ENCODE peak calls at places on chromosomes 12 and 14, in four cellular contexts. R is thoracic aorta, O is mammary epithelial cell, F is kidney. N is an unnamed sample.

GRCh38 chr12:113142173-113142885 is 6.8 kb upstream of the RASAL1 start:
- DNase-seq in R (no peak), O (no peak), F (peak), N (no peak)

GRCh38 chr12:49902399-49903350 is 1.0 kb downstream of the FAIM2 start:
- DNase-seq in O (no peak), R (no peak), F (peak), N (no peak)

GRCh38 chr12:54030889-54031860 is 1.7 kb upstream of the HOXC5 start:
- DNase-seq in R (no peak), O (no peak), F (peak), N (no peak)

GRCh38 chr14:63926641-63927040 is 73.8 kb downstream of the SYNE2 start:
- DNase-seq in R (no peak), F (no peak), O (no peak), N (no peak)

GRCh38 chr12:30417697-30418231 is 277.9 kb downstream of the IPO8 start:
- DNase-seq in R (no peak), O (peak), F (no peak), N (peak)

GRCh38 chr12:121791671-121792496 is 1.6 kb downstream of the RHOF start:
- DNase-seq in F (peak), R (no peak), O (no peak), N (peak)

GRCh38 chr12:38904932-38905479 is 385 bp downstream of the CPNE8 start:
- DNase-seq in O (peak), F (peak), R (peak), N (peak)

GRCh38 chr14:106129274-106129673 is 602.9 kb downstream of the TMEM121 start:
- DNase-seq in R (no peak), O (no peak), F (no peak), N (no peak)

GRCh38 chr14:78448483-78449094 is 278.4 kb downstream of the NRXN3 start:
- DNase-seq in F (no peak), O (peak), R (no peak), N (peak)

GRCh38 chr12:21818627-21819026 is 44.1 kb upstream of the KCNJ8 start:
- DNase-seq in F (no peak), O (peak), R (no peak), N (no peak)

DNA sequence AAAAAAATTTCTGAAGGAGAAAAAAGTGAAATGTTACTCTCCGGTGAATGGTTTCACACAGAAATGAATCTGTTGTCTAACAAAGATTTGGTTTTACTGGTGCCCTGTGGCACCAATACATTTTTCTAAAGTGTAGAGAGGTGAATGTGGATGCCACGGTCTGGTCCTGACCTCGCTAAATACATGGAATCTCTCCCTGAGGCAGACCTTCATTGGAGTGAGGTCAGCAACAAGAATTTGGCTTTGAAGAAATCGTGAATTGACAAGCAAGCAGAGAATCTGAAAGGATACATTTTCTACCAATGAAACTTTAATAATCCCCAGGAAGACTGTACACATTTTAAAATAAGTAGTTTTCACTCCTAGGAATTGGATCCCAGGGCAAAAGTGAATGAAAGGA is 81.2 kb upstream of the OTOGL start:
- DNase-seq in R (no peak), O (no peak), F (no peak), N (no peak)
- H3K27ac ChIP-seq in R (peak), O (no peak), F (no peak), N (no peak)

GRCh38 chr12:5650804-5651461 is 219.0 kb downstream of the NTF3 start:
- DNase-seq in O (no peak), F (no peak), R (no peak), N (no peak)

GRCh38 chr12:5654019-5654418 is 222.1 kb downstream of the NTF3 start:
- DNase-seq in F (no peak), O (no peak), R (no peak), N (no peak)

DNA sequence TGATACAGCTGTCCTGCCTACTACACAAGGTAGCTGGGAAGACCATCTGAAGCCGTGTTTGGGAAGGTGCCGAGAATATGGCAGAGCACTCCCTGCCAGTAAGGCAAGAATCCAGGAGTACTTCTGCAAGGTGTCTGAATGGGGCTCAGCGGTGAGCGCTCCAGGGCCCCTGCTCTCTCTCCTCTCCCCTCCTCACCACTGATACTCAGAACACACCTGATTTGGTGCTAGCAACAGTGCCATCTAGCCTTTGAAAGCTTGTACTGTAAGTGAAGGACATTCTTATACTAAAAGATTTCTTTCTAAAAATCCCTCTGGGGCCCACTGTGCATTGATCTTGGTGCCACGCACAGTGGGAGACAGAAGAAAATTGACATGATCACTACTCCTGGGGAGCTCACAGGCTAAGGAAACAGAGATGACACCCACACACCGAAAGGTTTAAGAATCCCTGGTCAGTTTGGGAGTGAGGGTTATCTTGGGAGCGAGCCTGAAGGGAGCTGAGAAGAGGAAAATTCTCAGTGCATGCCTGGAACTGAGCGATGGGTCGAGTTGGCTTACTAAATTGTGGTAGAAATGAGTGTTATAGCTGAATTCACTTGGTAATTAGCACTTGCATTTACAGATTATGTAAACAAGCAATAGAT is 216.9 kb downstream of the NTF3 start:
- DNase-seq in F (no peak), R (no peak), O (no peak), N (peak)
- TF ChIP-seq CTCF in F (peak), R (peak), O (peak), N (peak)

DNA sequence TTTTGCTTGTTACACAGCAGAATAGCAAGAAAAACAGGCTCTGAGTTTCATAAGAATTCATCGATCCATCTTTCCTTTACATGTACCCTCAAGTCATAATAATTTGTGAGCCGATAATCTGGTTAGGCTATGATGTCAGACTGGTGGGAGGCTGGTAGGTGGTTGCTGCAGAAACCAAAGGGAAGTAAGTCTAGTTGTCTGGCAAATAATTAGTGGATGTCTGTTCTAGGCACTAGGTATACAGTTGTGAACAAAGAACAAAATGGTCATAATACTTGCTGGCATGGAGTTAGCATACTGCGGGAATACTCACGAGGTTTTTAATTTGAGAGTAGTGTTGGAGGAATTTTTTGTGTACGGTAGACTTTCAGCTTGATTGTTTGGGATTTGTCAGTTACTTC is 8.8 kb downstream of the SUSD6 start:
- DNase-seq in O (peak), F (no peak), R (no peak), N (no peak)
- H3K27ac ChIP-seq in O (peak), F (no peak), R (no peak), N (no peak)

DNA sequence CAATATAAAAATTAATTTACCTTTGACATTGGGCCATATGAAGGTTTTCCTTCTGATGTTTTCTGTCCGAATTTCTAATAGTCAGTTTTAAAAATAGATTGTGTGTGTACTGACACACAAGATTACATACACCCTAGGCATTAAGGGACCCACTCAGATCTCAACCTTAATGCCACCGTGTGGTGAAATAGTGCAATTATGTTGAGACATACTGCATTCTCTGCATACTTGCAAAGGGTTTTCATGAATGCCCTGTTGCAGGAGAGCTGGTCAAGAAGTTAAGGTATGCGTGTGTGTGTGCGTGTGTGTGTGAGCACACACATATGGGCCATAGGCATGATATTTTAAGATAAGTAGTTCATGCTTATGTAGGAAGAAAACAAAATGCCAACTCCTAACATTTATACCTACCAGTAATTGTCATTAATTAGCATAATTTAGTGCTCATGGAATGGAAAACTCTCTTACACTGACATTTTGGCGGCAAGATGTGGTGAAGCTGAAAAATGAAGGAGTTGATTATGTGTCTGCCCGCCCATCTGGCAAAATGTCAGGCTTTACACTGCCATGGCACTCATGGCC is 58.8 kb downstream of the PIK3C2G start:
- DNase-seq in R (no peak), F (no peak), O (peak), N (peak)
- TF ChIP-seq CTCF in R (no peak), F (peak), O (peak), N (peak)

GRCh38 chr14:99986416-99986815 is 78.8 kb upstream of the EVL start:
- DNase-seq in O (no peak), R (no peak), F (no peak), N (no peak)

GRCh38 chr14:99981806-99982205 is 83.4 kb upstream of the EVL start:
- DNase-seq in F (no peak), O (no peak), R (no peak), N (no peak)

GRCh38 chr14:99983251-99984012 is 81.8 kb upstream of the EVL start:
- DNase-seq in F (no peak), R (no peak), O (no peak), N (no peak)

GRCh38 chr14:99980299-99980698 is 84.9 kb upstream of the EVL start:
- DNase-seq in R (no peak), O (no peak), F (no peak), N (no peak)

DNA sequence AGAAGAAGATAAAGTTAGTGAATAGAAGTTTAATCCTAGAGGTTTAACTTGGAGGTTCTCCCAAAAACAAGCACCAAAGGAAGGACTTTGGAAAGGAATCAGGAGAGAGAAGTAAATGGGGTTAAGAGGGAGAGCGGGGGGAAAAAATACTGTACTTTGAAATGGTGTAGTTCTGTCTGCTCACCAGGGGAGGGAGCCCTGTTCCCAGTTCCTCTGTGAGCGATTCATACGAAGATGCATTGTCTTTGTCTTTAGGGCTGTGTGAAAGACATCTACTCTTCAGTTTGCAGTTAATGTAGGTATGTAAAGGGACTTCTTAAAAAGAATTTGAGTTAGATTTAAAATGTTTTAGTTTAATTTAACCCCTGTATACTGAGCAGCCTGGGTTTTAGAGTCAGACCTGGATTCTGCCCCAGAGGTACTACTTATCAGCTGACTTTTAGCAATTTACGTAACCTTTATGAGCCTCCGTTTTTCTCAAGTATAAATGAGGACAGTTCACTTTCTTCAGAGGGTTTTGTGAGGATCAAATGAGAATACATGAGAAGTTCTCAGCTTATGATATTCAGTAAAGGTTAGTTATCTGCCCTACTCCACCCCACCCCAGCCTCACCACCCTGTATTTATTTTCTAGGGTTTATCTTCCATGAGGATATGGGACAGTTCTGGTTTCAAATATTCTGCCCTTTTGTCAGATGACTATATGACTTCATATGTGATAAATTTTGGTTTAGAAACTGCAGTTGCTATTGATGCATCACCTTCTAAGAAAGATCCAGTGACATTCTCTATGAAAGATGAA is 82.6 kb upstream of the EVL start:
- DNase-seq in O (peak), F (no peak), R (no peak), N (peak)
- H3K27ac ChIP-seq in O (no peak), F (no peak), R (no peak), N (no peak)

DNA sequence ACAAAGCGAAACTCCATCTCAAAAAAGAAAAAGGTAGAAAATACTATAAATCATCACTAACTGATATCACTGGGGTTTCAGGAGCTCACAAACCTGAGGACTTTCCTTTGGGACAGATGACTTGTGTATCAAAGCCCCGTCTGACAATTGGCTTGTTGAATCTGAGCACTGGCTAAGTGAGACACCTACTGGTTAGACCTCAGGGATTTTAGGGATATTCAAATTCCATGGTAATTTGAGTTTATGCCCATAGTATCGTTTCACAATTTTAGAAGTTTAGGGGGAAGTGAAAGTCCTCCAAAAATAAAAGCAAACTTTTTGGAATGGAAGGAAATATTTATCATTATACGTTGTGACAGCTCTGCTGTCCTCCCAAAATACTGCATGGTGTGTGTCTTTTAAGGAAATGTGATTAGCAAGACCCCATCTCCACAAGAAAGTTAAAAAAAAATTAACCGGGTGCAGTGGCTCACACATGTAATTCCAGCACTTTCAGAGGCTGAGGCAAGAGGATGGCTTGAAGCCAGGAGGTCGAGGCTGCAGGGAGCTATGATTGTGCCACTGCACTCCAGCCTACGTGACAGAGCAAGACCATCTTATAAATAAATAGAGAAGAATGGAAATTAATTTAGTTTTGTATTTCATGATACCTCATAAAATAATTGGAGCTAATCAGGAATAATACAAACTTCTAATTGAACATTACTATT is 49.2 kb downstream of the FBXL14 start:
- DNase-seq in O (no peak), R (no peak), F (no peak), N (peak)
- TF ChIP-seq CTCF in O (peak), R (no peak), F (no peak), N (peak)

GRCh38 chr12:74988156-74988555 is 221.5 kb downstream of the KCNC2 start:
- DNase-seq in O (no peak), F (no peak), R (no peak), N (no peak)
- H3K27ac ChIP-seq in O (no peak), F (no peak), R (no peak), N (no peak)

GRCh38 chr14:88168025-88168424 is 155.0 kb downstream of the KCNK10 start:
- DNase-seq in F (no peak), R (no peak), O (no peak), N (no peak)

GRCh38 chr14:88168498-88169165 is 154.4 kb downstream of the KCNK10 start:
- DNase-seq in R (no peak), F (no peak), O (peak), N (peak)

GRCh38 chr14:88166616-88167015 is 156.5 kb downstream of the KCNK10 start:
- DNase-seq in R (no peak), O (peak), F (no peak), N (peak)

GRCh38 chr14:88164906-88165534 is 158.0 kb downstream of the KCNK10 start:
- DNase-seq in F (no peak), O (no peak), R (no peak), N (no peak)

GRCh38 chr14:88163731-88164255 is 158.9 kb downstream of the GPR65 start:
- DNase-seq in R (no peak), F (no peak), O (no peak), N (no peak)
- TF ChIP-seq CTCF in R (no peak), F (no peak), O (no peak), N (no peak)

GRCh38 chr14:67240168-67240932 is 885 bp upstream of the PALS1 start:
- DNase-seq in R (no peak), O (peak), F (peak), N (peak)
- H3K27ac ChIP-seq in R (peak), O (peak), F (peak), N (peak)

GRCh38 chr12:25960176-25960575 is 1.7 kb downstream of the RASSF8 start:
- DNase-seq in R (no peak), O (peak), F (no peak), N (peak)
- TF ChIP-seq CTCF in R (no peak), O (peak), F (peak), N (peak)